ENCODE peak calls at places on chromosomes 12 and 14, in eight cellular contexts. One of them, this sample, is unnamed.

GRCh38 chr12:913919-914718 is 35.4 kb downstream of the RAD52 start:
- DNase-seq in choroid plexus epithelial cell: peak; percentile 77
- DNase-seq in lung: no peak
- DNase-seq in MM.1S: no peak
- DNase-seq in tibial nerve: no peak
- DNase-seq in Peyer's patch: no peak
- DNase-seq in HFF-Myc: no peak
- DNase-seq in RWPE1: peak; percentile 85
- DNase-seq in this sample: no peak

GRCh38 chr14:64502476-64503183 is 1.0 kb downstream of the ZBTB25 start:
- DNase-seq in MM.1S: peak; percentile 26
- DNase-seq in Peyer's patch: peak; percentile 69
- DNase-seq in RWPE1: no peak
- DNase-seq in tibial nerve: no peak
- DNase-seq in choroid plexus epithelial cell: peak; percentile 39
- DNase-seq in HFF-Myc: no peak
- DNase-seq in lung: no peak
- DNase-seq in this sample: no peak

GRCh38 chr12:6788972-6789905 is at the start of gene CD4:
- DNase-seq in choroid plexus epithelial cell: no peak
- DNase-seq in HFF-Myc: no peak
- DNase-seq in RWPE1: no peak
- DNase-seq in tibial nerve: no peak
- DNase-seq in MM.1S: no peak
- DNase-seq in Peyer's patch: peak; percentile 87
- DNase-seq in lung: peak; percentile 59
- DNase-seq in this sample: no peak

GRCh38 chr12:91103101-91103500 is 8.2 kb downstream of the LUM start:
- DNase-seq in Peyer's patch: no peak
- DNase-seq in HFF-Myc: no peak
- DNase-seq in RWPE1: no peak
- DNase-seq in tibial nerve: no peak
- DNase-seq in lung: no peak
- DNase-seq in MM.1S: no peak
- DNase-seq in choroid plexus epithelial cell: no peak
- DNase-seq in this sample: no peak

GRCh38 chr14:96167224-96168148 is 37.2 kb upstream of the BDKRB2 start:
- DNase-seq in lung: no peak
- DNase-seq in RWPE1: peak; percentile 72
- DNase-seq in tibial nerve: no peak
- DNase-seq in HFF-Myc: peak; percentile 83
- DNase-seq in MM.1S: no peak
- DNase-seq in Peyer's patch: peak; percentile 73
- DNase-seq in choroid plexus epithelial cell: peak; percentile 87
- DNase-seq in this sample: peak; percentile 78

GRCh38 chr14:54568821-54569591 is 2.1 kb downstream of the SAMD4A start:
- DNase-seq in RWPE1: peak; percentile 35
- DNase-seq in Peyer's patch: no peak
- DNase-seq in tibial nerve: no peak
- DNase-seq in lung: no peak
- DNase-seq in MM.1S: no peak
- DNase-seq in choroid plexus epithelial cell: peak; percentile 57
- DNase-seq in HFF-Myc: no peak
- DNase-seq in this sample: no peak

GRCh38 chr14:94631536-94632304 is 19.5 kb downstream of the SERPINA3 start:
- DNase-seq in lung: no peak
- DNase-seq in MM.1S: no peak
- DNase-seq in HFF-Myc: no peak
- DNase-seq in tibial nerve: no peak
- DNase-seq in Peyer's patch: no peak
- DNase-seq in choroid plexus epithelial cell: no peak
- DNase-seq in RWPE1: no peak
- DNase-seq in this sample: no peak

GRCh38 chr14:35725934-35726333 is 83.2 kb downstream of the RALGAPA1 start:
- DNase-seq in choroid plexus epithelial cell: no peak
- DNase-seq in MM.1S: no peak
- DNase-seq in tibial nerve: no peak
- DNase-seq in lung: no peak
- DNase-seq in HFF-Myc: no peak
- DNase-seq in Peyer's patch: no peak
- DNase-seq in RWPE1: no peak
- DNase-seq in this sample: no peak

GRCh38 chr12:12684375-12685106 is 11.4 kb downstream of the GPR19 start:
- DNase-seq in tibial nerve: peak; percentile 51
- DNase-seq in lung: no peak
- DNase-seq in Peyer's patch: no peak
- DNase-seq in MM.1S: no peak
- DNase-seq in HFF-Myc: no peak
- DNase-seq in RWPE1: no peak
- DNase-seq in choroid plexus epithelial cell: peak; percentile 67
- DNase-seq in this sample: no peak

DNA sequence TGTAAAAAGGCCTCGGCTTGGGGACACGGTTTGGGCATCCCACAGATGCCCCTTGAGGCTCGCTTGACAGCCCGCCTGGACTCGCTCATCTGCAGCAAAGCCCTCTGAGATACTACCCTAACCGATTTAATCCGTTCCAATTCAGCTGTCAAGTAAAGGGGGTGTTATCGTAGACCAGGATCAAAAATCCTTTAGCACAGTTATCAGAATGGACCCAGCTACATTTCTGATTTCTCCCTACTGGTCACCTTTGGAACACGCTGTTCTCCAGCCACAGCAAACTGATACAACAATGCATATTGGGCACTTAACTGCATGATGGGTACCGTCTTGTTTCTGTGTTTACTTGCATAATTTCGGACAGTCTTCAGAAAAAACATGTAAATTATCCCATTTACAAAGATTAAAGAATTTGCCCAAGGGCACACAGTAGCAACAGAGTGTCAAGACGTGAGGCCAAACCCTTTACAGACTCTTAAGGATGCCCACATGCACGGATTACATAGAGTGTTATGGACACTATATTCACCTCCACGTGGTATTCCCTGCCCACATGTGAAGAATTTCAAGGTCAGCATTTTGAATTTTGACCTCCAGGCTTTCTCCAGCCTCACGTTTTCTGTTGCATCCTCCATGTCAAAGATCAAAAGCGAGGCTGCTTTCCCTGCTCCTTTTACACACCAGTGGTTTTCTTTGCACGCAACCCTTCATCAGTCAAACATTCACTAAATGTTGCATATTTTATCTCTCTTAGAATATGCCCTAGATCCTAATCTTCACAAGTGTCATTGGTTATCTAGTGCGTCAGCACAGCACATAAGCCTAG is 3.2 kb upstream of the DUSP6 start:
- DNase-seq in tibial nerve: no peak
- DNase-seq in Peyer's patch: no peak
- DNase-seq in RWPE1: no peak
- DNase-seq in MM.1S: no peak
- DNase-seq in HFF-Myc: no peak
- DNase-seq in lung: no peak
- DNase-seq in choroid plexus epithelial cell: peak; percentile 20
- DNase-seq in this sample: no peak
- TF ChIP-seq CTCF in tibial nerve: no peak
- TF ChIP-seq CTCF in Peyer's patch: no peak
- TF ChIP-seq CTCF in RWPE1: peak; percentile 24
- TF ChIP-seq CTCF in MM.1S: peak; percentile 29
- TF ChIP-seq CTCF in HFF-Myc: no peak
- TF ChIP-seq CTCF in lung: no peak
- TF ChIP-seq CTCF in choroid plexus epithelial cell: peak; percentile 40
- TF ChIP-seq CTCF in this sample: peak; percentile 4

GRCh38 chr14:31510222-31510621 is 22.4 kb upstream of the GPR33 start:
- DNase-seq in HFF-Myc: no peak
- DNase-seq in Peyer's patch: no peak
- DNase-seq in RWPE1: peak; percentile 56
- DNase-seq in tibial nerve: no peak
- DNase-seq in lung: no peak
- DNase-seq in choroid plexus epithelial cell: peak; percentile 43
- DNase-seq in MM.1S: peak; percentile 7
- DNase-seq in this sample: no peak
- TF ChIP-seq CTCF in HFF-Myc: peak; percentile 13
- TF ChIP-seq CTCF in Peyer's patch: peak; percentile 45
- TF ChIP-seq CTCF in RWPE1: peak; percentile 63
- TF ChIP-seq CTCF in tibial nerve: peak; percentile 61
- TF ChIP-seq CTCF in lung: no peak
- TF ChIP-seq CTCF in choroid plexus epithelial cell: peak; percentile 40
- TF ChIP-seq CTCF in MM.1S: peak; percentile 41
- TF ChIP-seq CTCF in this sample: peak; percentile 30

DNA sequence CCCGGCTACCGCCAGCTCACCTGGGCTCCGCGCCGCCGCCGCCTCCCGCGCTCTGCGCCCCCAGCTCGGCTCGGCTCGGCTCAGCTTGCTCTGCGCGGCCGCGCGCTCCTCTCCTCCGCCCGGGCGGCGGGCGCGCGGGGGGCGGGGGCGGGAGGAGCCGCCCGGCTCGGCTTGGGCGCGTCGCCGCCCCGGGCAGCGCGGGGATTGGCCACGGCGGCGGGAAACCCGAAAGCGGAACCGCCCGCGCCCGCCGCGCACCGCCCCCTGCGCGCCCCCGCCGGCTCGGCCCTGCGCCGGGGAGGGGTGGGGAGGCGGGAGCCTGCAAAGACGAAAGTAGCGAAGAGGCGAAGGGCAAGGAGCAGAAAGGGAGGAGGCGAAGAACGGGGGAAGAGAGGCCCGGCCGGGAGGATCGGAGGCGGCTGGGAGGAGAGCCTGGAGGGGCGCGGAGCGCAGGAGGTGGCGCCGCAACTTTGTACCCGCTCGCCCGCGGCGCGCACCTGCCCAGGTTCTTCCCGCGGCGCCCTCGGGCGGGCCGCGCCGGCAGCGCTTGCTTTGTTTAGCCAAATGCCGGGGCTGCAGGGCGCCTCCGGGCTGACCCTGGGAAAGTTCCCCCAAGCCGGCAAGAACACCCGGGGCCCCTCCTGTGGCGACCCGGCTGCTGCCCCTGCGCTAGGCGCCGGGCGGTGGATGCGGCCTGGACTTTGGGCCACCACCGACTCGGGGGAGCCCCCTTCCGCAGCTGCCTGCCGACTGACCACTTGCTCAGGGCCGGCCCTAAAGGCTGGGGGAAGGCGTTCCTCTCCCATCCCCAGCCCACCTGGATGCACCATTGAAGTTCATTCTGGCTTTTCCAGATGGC is at the start of gene CAMKK2:
- DNase-seq in RWPE1: peak; percentile 91
- DNase-seq in tibial nerve: peak; percentile 63
- DNase-seq in lung: peak; percentile 86
- DNase-seq in MM.1S: peak; percentile 77
- DNase-seq in HFF-Myc: no peak
- DNase-seq in Peyer's patch: peak; percentile 91
- DNase-seq in choroid plexus epithelial cell: peak; percentile 76
- DNase-seq in this sample: peak; percentile 38
- TF ChIP-seq CTCF in RWPE1: peak; percentile 36
- TF ChIP-seq CTCF in tibial nerve: no peak
- TF ChIP-seq CTCF in lung: no peak
- TF ChIP-seq CTCF in MM.1S: peak; percentile 20
- TF ChIP-seq CTCF in HFF-Myc: no peak
- TF ChIP-seq CTCF in Peyer's patch: no peak
- TF ChIP-seq CTCF in choroid plexus epithelial cell: peak; percentile 4
- TF ChIP-seq CTCF in this sample: no peak

GRCh38 chr14:77547512-77547911 is 48.9 kb upstream of the ISM2 start:
- DNase-seq in MM.1S: no peak
- DNase-seq in choroid plexus epithelial cell: no peak
- DNase-seq in Peyer's patch: no peak
- DNase-seq in RWPE1: no peak
- DNase-seq in tibial nerve: no peak
- DNase-seq in HFF-Myc: no peak
- DNase-seq in lung: no peak
- DNase-seq in this sample: no peak
- TF ChIP-seq CTCF in MM.1S: no peak
- TF ChIP-seq CTCF in choroid plexus epithelial cell: peak; percentile 32
- TF ChIP-seq CTCF in Peyer's patch: no peak
- TF ChIP-seq CTCF in RWPE1: no peak
- TF ChIP-seq CTCF in tibial nerve: no peak
- TF ChIP-seq CTCF in HFF-Myc: peak; percentile 16
- TF ChIP-seq CTCF in lung: no peak
- TF ChIP-seq CTCF in this sample: no peak

DNA sequence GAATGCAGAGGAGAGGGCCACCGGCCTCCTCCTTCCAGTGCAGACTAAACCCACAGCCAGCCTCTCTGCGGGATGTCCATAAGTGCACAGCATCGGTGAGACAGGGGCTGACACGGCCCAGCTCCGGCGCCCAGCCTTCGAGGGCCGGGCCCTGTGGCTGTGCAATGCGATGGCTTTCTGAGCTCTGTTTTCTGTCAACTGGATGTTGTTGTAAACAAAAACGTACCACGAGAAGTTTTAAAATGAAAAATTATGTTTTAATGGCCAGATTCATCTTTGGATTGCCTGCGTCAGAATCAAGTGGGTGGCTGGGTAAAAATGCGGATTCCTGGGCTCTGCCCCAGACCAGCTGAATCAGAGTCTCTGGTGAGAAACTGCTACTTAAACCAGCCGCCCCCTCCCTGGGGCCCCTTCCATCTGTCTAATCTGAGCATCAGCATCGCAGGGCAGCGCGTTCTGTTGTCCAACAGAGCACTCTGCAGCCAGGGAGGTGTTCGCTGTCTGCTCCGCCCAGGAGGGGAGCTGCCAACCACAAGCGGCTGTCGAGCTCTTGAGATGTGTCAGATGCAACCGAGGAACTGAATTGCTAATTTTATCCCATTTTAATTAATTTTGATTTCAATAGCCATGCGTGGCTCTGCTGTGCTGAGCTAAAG is 133.4 kb downstream of the RFLNA start:
- DNase-seq in lung: no peak
- DNase-seq in Peyer's patch: peak; percentile 68
- DNase-seq in tibial nerve: peak; percentile 48
- DNase-seq in RWPE1: no peak
- DNase-seq in choroid plexus epithelial cell: peak; percentile 83
- DNase-seq in MM.1S: no peak
- DNase-seq in HFF-Myc: no peak
- DNase-seq in this sample: no peak
- TF ChIP-seq CTCF in lung: no peak
- TF ChIP-seq CTCF in Peyer's patch: no peak
- TF ChIP-seq CTCF in tibial nerve: no peak
- TF ChIP-seq CTCF in RWPE1: no peak
- TF ChIP-seq CTCF in choroid plexus epithelial cell: peak; percentile 10
- TF ChIP-seq CTCF in MM.1S: no peak
- TF ChIP-seq CTCF in HFF-Myc: no peak
- TF ChIP-seq CTCF in this sample: no peak

DNA sequence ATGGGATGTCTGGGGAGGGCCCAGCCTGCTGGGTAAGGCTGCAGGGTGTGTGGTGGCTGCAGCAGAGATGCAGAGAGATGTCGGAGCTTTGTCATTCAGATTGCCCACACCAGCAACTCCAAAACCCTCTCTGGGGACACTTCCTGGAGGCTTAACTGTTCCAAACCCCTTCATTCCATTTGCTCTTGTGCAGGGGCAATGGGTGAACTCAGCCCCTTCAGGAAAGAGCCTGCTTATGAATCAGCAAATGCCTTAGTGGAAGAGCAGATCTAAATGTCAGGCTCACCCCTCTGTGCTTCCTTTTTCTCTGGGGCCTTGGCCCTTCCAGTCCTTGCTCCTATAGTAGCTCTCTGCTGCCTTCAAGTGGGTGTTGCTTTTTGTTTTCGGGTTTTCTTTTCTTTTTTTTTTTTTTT is 36.7 kb upstream of the GPATCH2L start:
- DNase-seq in Peyer's patch: no peak
- DNase-seq in RWPE1: no peak
- DNase-seq in MM.1S: no peak
- DNase-seq in choroid plexus epithelial cell: no peak
- DNase-seq in lung: no peak
- DNase-seq in HFF-Myc: no peak
- DNase-seq in tibial nerve: no peak
- DNase-seq in this sample: no peak
- TF ChIP-seq CTCF in Peyer's patch: no peak
- TF ChIP-seq CTCF in RWPE1: no peak
- TF ChIP-seq CTCF in MM.1S: no peak
- TF ChIP-seq CTCF in choroid plexus epithelial cell: no peak
- TF ChIP-seq CTCF in lung: no peak
- TF ChIP-seq CTCF in HFF-Myc: peak; percentile 3
- TF ChIP-seq CTCF in tibial nerve: no peak
- TF ChIP-seq CTCF in this sample: peak; percentile 16

This sample was measured in AG09319.